ENCODE peak calls at places on chromosomes 11 and 22, in eight cellular contexts. A, T, Q, V, R, N, G and K are unnamed samples.

GRCh38 chr11:118619444-118620205 is 12.2 kb downstream of the PHLDB1 start:
- DNase-seq in A (no peak), T (no peak), Q (peak; percentile 97), V (peak; percentile 55), R (peak; percentile 13), N (peak; percentile 37), G (no peak), K (peak; percentile 94)

GRCh38 chr11:61967177-61967923 is at the start of gene FTH1:
- DNase-seq in A (peak; percentile 96), T (peak; percentile 92), Q (peak; percentile 86), V (peak; percentile 97), R (peak; percentile 96), N (peak; percentile 97), G (peak; percentile 95), K (peak; percentile 56)

GRCh38 chr11:38169286-38169685 is 1571.2 kb upstream of the RAG2 start:
- DNase-seq in A (no peak), T (no peak), Q (no peak), V (no peak), R (no peak), N (no peak), G (no peak), K (peak; percentile 89)

GRCh38 chr11:90476442-90477007 is 253.7 kb upstream of the CHORDC1 start:
- DNase-seq in A (no peak), T (peak; percentile 51), Q (peak; percentile 43), V (no peak), R (no peak), N (no peak), G (no peak), K (peak; percentile 88)

GRCh38 chr11:57432714-57433163 is 5.8 kb upstream of the SLC43A3 start:
- DNase-seq in A (no peak), T (no peak), Q (peak; percentile 90), V (peak; percentile 44), R (no peak), N (no peak), G (no peak), K (peak; percentile 57)

GRCh38 chr11:119019996-119020395 is 1.4 kb downstream of the TRAPPC4 start:
- DNase-seq in A (no peak), T (no peak), Q (no peak), V (no peak), R (no peak), N (no peak), G (no peak), K (no peak)

GRCh38 chr11:33989461-33989860 is 62.1 kb upstream of the CAPRIN1 start:
- DNase-seq in A (no peak), T (no peak), Q (no peak), V (no peak), R (no peak), N (no peak), G (no peak), K (no peak)

GRCh38 chr11:97136067-97136466 is 746.3 kb downstream of the JRKL start:
- DNase-seq in A (no peak), T (no peak), Q (no peak), V (no peak), R (no peak), N (no peak), G (no peak), K (no peak)

GRCh38 chr11:13384837-13385417 is 78.1 kb downstream of the BTBD10 start:
- DNase-seq in A (peak; percentile 21), T (peak; percentile 46), Q (peak; percentile 60), V (no peak), R (no peak), N (no peak), G (no peak), K (peak; percentile 48)

GRCh38 chr11:9066432-9066925 is 24.9 kb downstream of the SCUBE2 start:
- DNase-seq in A (no peak), T (no peak), Q (no peak), V (no peak), R (no peak), N (no peak), G (no peak), K (no peak)

GRCh38 chr22:30694171-30694637 is 470 bp upstream of the OSBP2 start:
- DNase-seq in A (peak; percentile 49), T (peak; percentile 60), Q (no peak), V (peak; percentile 67), R (peak; percentile 88), N (peak; percentile 83), G (peak; percentile 68), K (peak; percentile 13)
- H3K4me3 ChIP-seq in A (peak overlapping the region; percentile 77), T (peak overlapping the region; percentile 67), Q (peak overlapping the region; percentile 57), V (peak overlapping the region; percentile 72), R (peak overlapping the region; percentile 51), N (peak overlapping the region; percentile 57), G (peak overlapping the region; percentile 69), K (peak overlapping the region; percentile 48)

DNA sequence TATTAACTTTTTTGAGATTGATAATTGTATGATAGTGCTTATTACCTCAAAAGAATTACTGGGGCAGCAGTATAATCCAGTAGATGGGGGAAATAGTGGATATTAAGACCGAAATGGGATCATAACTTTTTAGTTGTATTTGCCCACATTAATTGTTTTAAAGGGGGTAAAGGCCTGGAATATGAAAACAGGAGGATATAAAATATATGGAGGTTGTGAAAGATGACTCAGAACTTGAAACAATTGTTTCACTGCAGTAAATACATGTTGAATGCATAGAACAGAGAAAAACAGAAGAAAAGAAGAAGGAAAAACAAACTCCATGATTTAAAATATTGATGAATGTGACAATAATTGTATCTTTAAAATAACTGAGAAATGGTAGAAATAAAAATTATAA is 94.1 kb upstream of the VPREB1 start:
- DNase-seq in A (no peak), T (no peak), Q (no peak), V (no peak), R (no peak), N (no peak), G (no peak), K (no peak)
- H3K27me3 ChIP-seq in A (no peaks in the 10 kb centered on the region), T (peaks cover 24% of the 10 kb centered on the region), Q (peaks cover 24% of the 10 kb centered on the region), V (peaks cover 39% of the 10 kb centered on the region), R (peaks cover 33% of the 10 kb centered on the region), N (no peaks in the 10 kb centered on the region), G (peaks cover 20% of the 10 kb centered on the region), K (peaks cover 4% of the 10 kb centered on the region)

GRCh38 chr11:26332572-26332915 is 614 bp downstream of the ANO3 start:
- DNase-seq in A (no peak), T (no peak), Q (no peak), V (no peak), R (no peak), N (no peak), G (no peak), K (no peak)
- H3K4me3 ChIP-seq in A (no peak overlapping the region), T (no peak overlapping the region), Q (no peak overlapping the region), V (no peak overlapping the region), R (no peak overlapping the region), N (no peak overlapping the region), G (no peak overlapping the region), K (no peak overlapping the region)

DNA sequence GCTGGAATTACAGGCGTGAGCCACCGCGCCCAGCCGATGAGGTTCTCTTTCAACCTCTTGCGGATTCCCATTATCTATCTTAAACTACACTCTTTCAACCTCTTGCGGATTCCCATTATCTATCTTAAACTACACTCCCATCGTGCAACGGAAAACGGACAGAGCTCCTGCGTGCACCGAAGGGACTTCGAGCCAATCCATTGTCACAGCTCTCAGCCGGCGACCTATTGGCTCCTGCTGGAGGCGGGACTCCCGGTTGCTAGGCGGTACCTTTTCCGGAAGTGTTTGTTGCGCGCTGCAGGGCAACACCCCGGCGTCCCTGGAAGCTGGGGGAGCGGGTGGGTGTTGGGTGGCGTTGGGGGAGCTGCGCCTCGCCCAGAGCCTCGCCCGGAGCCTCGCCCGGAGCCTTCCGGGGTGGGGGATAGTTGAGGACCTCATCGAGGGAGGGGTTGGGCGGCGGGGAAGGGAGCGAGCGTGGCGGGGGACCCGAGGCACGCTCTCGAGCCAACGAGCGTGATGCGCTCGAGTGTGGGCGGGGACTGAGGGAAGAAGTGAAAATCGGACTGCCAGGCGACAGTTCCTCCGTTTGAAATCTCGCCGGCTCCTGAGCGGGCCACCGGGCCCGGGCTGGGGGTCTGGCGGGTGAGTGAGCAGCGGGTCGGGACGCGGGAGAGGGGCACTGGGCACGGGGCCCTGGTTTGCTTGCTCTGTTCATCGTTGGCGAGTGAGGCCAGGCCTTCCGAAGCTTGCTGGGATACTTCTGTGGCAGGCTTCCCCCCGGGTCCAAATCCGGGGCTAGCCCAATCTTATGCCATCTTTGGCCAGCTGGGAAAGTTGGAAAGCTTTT is at the start of gene CEP164:
- DNase-seq in A (peak; percentile 92), T (peak; percentile 99), Q (peak; percentile 98), V (peak; percentile 96), R (peak; percentile 97), N (peak; percentile 98), G (peak; percentile 96), K (peak; percentile 92)
- H3K27me3 ChIP-seq in A (no peaks in the 10 kb centered on the region), T (no peaks in the 10 kb centered on the region), Q (no peaks in the 10 kb centered on the region), V (no peaks in the 10 kb centered on the region), R (no peaks in the 10 kb centered on the region), N (no peaks in the 10 kb centered on the region), G (no peaks in the 10 kb centered on the region), K (no peaks in the 10 kb centered on the region)

GRCh38 chr11:63901660-63902059 is 15.3 kb downstream of the RCOR2 start:
- DNase-seq in A (no peak), T (peak; percentile 38), Q (no peak), V (no peak), R (no peak), N (no peak), G (no peak), K (no peak)
- H3K4me3 ChIP-seq in A (no peak overlapping the region), T (no peak overlapping the region), Q (no peak overlapping the region), V (no peak overlapping the region), R (no peak overlapping the region), N (no peak overlapping the region), G (no peak overlapping the region), K (no peak overlapping the region)

GRCh38 chr11:31796523-31797226 is 14.4 kb downstream of the PAX6 start:
- DNase-seq in A (no peak), T (no peak), Q (no peak), V (no peak), R (no peak), N (no peak), G (no peak), K (no peak)
- H3K27me3 ChIP-seq in A (peaks cover 10% of the 10 kb centered on the region), T (peaks cover 40% of the 10 kb centered on the region), Q (peaks cover 52% of the 10 kb centered on the region), V (peaks cover 69% of the 10 kb centered on the region), R (peaks cover 76% of the 10 kb centered on the region), N (peaks cover 13% of the 10 kb centered on the region), G (peaks cover 44% of the 10 kb centered on the region), K (peaks cover 49% of the 10 kb centered on the region)

GRCh38 chr22:45538284-45538683 is 35.6 kb downstream of the FBLN1 start:
- DNase-seq in A (no peak), T (no peak), Q (no peak), V (no peak), R (no peak), N (no peak), G (no peak), K (no peak)
- H3K4me3 ChIP-seq in A (no peak overlapping the region), T (no peak overlapping the region), Q (no peak overlapping the region), V (no peak overlapping the region), R (no peak overlapping the region), N (no peak overlapping the region), G (no peak overlapping the region), K (no peak overlapping the region)

DNA sequence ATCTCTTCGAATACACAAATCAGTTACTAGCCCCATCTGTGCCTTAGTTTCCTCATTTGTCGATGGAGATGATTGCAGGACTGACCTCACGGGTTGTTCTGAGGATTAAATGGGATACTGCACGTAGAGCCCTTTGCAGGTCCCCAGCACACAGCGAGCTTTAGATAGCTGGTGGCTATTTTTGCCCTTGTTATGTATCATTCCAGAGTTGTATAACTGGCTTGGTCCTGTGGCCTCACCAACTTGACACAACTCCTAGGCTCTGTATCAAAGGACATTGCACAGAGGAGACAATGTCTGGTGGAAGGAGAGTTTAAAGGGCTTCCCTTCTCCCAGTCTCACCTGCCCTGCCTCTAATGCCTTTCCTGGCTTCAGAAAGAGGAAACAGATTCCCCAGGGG is 22.8 kb upstream of the DGAT2 start:
- DNase-seq in A (no peak), T (no peak), Q (no peak), V (no peak), R (no peak), N (no peak), G (no peak), K (no peak)
- H3K27me3 ChIP-seq in A (no peaks in the 10 kb centered on the region), T (peaks cover 13% of the 10 kb centered on the region), Q (no peaks in the 10 kb centered on the region), V (no peaks in the 10 kb centered on the region), R (no peaks in the 10 kb centered on the region), N (no peaks in the 10 kb centered on the region), G (no peaks in the 10 kb centered on the region), K (no peaks in the 10 kb centered on the region)